ENCODE peak calls at places on chromosomes 12 and 14, in nine cellular contexts. F, U, Q, S, Z, X, C, B and T are unnamed samples.

GRCh38 chr14:79037114-79037513 is 866.9 kb downstream of the NRXN3 start:
- DNase-seq in F (no peak), U (no peak), Q (no peak), S (no peak), Z (no peak), X (no peak), C (no peak), B (no peak), T (no peak)

GRCh38 chr14:45211295-45211694 is 41.7 kb downstream of the MIS18BP1 start:
- DNase-seq in F (no peak), U (no peak), Q (no peak), S (no peak), Z (no peak), X (no peak), C (no peak), B (no peak), T (no peak)

GRCh38 chr12:7079826-7080125 is 12.5 kb downstream of the C1R start:
- DNase-seq in F (no peak), U (peak), Q (no peak), S (no peak), Z (no peak), X (peak), C (no peak), B (no peak), T (no peak)

GRCh38 chr12:12590961-12591360 is 20.7 kb upstream of the CREBL2 start:
- DNase-seq in F (no peak), U (no peak), Q (no peak), S (no peak), Z (no peak), X (no peak), C (no peak), B (no peak), T (no peak)

GRCh38 chr12:96456265-96456974 is 33.0 kb upstream of the CFAP54 start:
- DNase-seq in F (no peak), U (no peak), Q (no peak), S (no peak), Z (no peak), X (no peak), C (no peak), B (no peak), T (no peak)

GRCh38 chr12:116674643-116675183 is 63.2 kb downstream of the SPRING1 start:
- DNase-seq in F (no peak), U (peak), Q (no peak), S (no peak), Z (no peak), X (no peak), C (no peak), B (no peak), T (no peak)

GRCh38 chr12:27424631-27425230 is 21.8 kb upstream of the SMCO2 start:
- DNase-seq in F (peak), U (peak), Q (peak), S (no peak), Z (peak), X (peak), C (no peak), B (peak), T (no peak)

GRCh38 chr12:4483885-4484823 is 38.5 kb upstream of the FGF6 start:
- DNase-seq in F (no peak), U (no peak), Q (no peak), S (no peak), Z (no peak), X (no peak), C (no peak), B (no peak), T (no peak)

GRCh38 chr14:68361231-68361630 is 431.6 kb downstream of the ZFP36L1 start:
- DNase-seq in F (no peak), U (peak), Q (no peak), S (no peak), Z (no peak), X (peak), C (no peak), B (no peak), T (no peak)

GRCh38 chr12:38417101-38417500 is 100.5 kb downstream of the ALG10B start:
- DNase-seq in F (peak), U (no peak), Q (no peak), S (no peak), Z (no peak), X (no peak), C (no peak), B (no peak), T (no peak)

GRCh38 chr14:74400919-74401503 is 25.0 kb downstream of the SYNDIG1L start:
- DNase-seq in F (no peak), U (no peak), Q (no peak), S (no peak), Z (no peak), X (no peak), C (no peak), B (no peak), T (no peak)

GRCh38 chr12:41965996-41966395 is 178.7 kb downstream of the GXYLT1 start:
- DNase-seq in F (no peak), U (no peak), Q (no peak), S (no peak), Z (no peak), X (no peak), C (no peak), B (no peak), T (no peak)

GRCh38 chr12:12645485-12645884 is 33.8 kb downstream of the CREBL2 start:
- DNase-seq in F (peak), U (peak), Q (no peak), S (peak), Z (no peak), X (peak), C (no peak), B (no peak), T (no peak)

GRCh38 chr12:53591301-53592206 is 34.6 kb downstream of the ATF7 start:
- DNase-seq in F (no peak), U (no peak), Q (peak), S (no peak), Z (no peak), X (no peak), C (no peak), B (peak), T (no peak)

GRCh38 chr14:34707722-34708121 is 6.7 kb downstream of the CFL2 start:
- DNase-seq in F (no peak), U (no peak), Q (no peak), S (no peak), Z (no peak), X (no peak), C (no peak), B (no peak), T (no peak)

GRCh38 chr14:75147423-75148071 is 20.7 kb upstream of the NEK9 start:
- DNase-seq in F (peak), U (peak), Q (peak), S (no peak), Z (no peak), X (peak), C (no peak), B (no peak), T (peak)

GRCh38 chr12:130461868-130462557 is 124.3 kb downstream of the PIWIL1 start:
- DNase-seq in F (no peak), U (no peak), Q (no peak), S (no peak), Z (no peak), X (no peak), C (no peak), B (no peak), T (no peak)

GRCh38 chr12:102195826-102196225 is 1.8 kb downstream of the PMCH start:
- DNase-seq in F (no peak), U (no peak), Q (no peak), S (no peak), Z (no peak), X (no peak), C (no peak), B (no peak), T (no peak)

GRCh38 chr12:110256780-110257431 is 24.1 kb upstream of the ATP2A2 start:
- DNase-seq in F (peak), U (no peak), Q (no peak), S (no peak), Z (no peak), X (no peak), C (no peak), B (no peak), T (no peak)

GRCh38 chr14:98022541-98023520 is 1225.6 kb downstream of the VRK1 start:
- DNase-seq in F (no peak), U (no peak), Q (no peak), S (no peak), Z (no peak), X (no peak), C (no peak), B (no peak), T (no peak)

GRCh38 chr12:111870216-111870615 is 28.2 kb downstream of the MAPKAPK5 start:
- DNase-seq in F (no peak), U (no peak), Q (no peak), S (no peak), Z (no peak), X (no peak), C (no peak), B (no peak), T (no peak)

GRCh38 chr14:69043598-69044267 is 64.6 kb upstream of the ACTN1 start:
- DNase-seq in F (no peak), U (peak), Q (no peak), S (no peak), Z (peak), X (peak), C (peak), B (no peak), T (no peak)

GRCh38 chr14:60981626-60982455 is 796 bp downstream of the SLC38A6 start:
- DNase-seq in F (no peak), U (peak), Q (no peak), S (no peak), Z (no peak), X (peak), C (no peak), B (no peak), T (no peak)